ENCODE peak calls at places on chromosomes 2 and 18, in six cellular contexts. K is IMR-90, Y is Peyer's patch, N is stomach, D is HCT116, J is erythroblast. B is an unnamed sample.

GRCh38 chr18:79452190-79452990 is 56.7 kb downstream of the NFATC1 start:
- DNase-seq in N (no peak), Y (no peak), J (no peak), K (no peak), D (no peak), B (no peak)

GRCh38 chr2:137964066-137964858 is at the start of gene HNMT:
- DNase-seq in J (peak; percentile 73), N (peak; percentile 58), K (peak; percentile 55), D (no peak), Y (peak; percentile 57), B (peak; percentile 66)

GRCh38 chr2:179193759-179194394 is 70.8 kb downstream of the SESTD1 start:
- DNase-seq in N (no peak), D (no peak), J (no peak), Y (no peak), K (no peak), B (no peak)

GRCh38 chr2:211035548-211036185 is 479.3 kb downstream of the CPS1 start:
- DNase-seq in K (peak; percentile 4), J (peak; percentile 27), Y (no peak), D (peak; percentile 22), N (no peak), B (peak; percentile 47)

GRCh38 chr2:175981546-175981945 is 20.5 kb downstream of the LNPK start:
- DNase-seq in J (no peak), N (no peak), D (no peak), K (no peak), Y (no peak), B (no peak)

GRCh38 chr18:45793295-45793965 is 32.0 kb upstream of the SIGLEC15 start:
- DNase-seq in N (no peak), J (no peak), Y (no peak), K (peak; percentile 93), D (peak; percentile 75), B (no peak)

GRCh38 chr18:50401888-50402287 is 27.0 kb downstream of the SKA1 start:
- DNase-seq in N (peak; percentile 76), D (no peak), Y (peak; percentile 56), K (peak; percentile 7), J (peak; percentile 94), B (peak; percentile 88)

GRCh38 chr2:107648781-107649413 is 177.8 kb upstream of the RGPD4 start:
- DNase-seq in J (no peak), Y (no peak), K (no peak), D (no peak), N (no peak), B (no peak)

GRCh38 chr2:26959320-26959719 is 11.1 kb upstream of the MAPRE3 start:
- DNase-seq in K (no peak), N (no peak), Y (no peak), J (no peak), D (no peak), B (no peak)

GRCh38 chr2:192655916-192656315 is 461.2 kb upstream of the TMEFF2 start:
- DNase-seq in D (no peak), N (no peak), J (no peak), Y (no peak), K (no peak), B (no peak)

GRCh38 chr18:43484710-43485109 is 207.4 kb upstream of the SYT4 start:
- DNase-seq in N (no peak), J (no peak), D (no peak), K (no peak), Y (no peak), B (no peak)
- TF ChIP-seq POLR2A in N (no peak), J (no peak), D (no peak), K (no peak), Y (no peak), B (no peak)

GRCh38 chr2:69644506-69644979 is 1.0 kb upstream of the AAK1 start:
- DNase-seq in K (no peak), N (no peak), D (no peak), J (no peak), Y (no peak), B (no peak)
- TF ChIP-seq POLR2A in K (no peak), N (no peak), D (no peak), J (peak; percentile 7), Y (no peak), B (no peak)

DNA sequence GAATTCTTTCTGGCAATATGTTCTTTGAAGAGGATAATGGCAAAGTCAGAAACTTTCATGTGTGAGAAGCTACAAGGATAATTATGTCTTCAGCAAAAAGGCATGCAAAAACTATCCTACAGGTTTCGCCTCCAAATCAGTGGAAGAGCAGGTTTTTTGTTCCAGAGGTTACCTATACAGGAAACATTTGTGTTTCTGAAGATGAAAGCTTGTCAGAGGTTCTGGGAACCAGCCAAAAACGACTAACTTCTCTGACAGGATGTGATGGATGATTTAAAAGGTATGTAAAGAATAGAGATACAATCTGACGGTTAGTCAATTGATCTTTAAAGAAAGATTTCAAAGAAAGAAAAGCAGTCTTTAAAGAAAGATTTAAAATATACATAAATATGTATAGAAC is 37.6 kb downstream of the RND3 start:
- DNase-seq in D (no peak), K (no peak), N (no peak), J (no peak), Y (no peak), B (no peak)
- TF ChIP-seq POLR2A in D (no peak), K (no peak), N (no peak), J (no peak), Y (no peak), B (no peak)

GRCh38 chr2:230225486-230225885 is at the start of gene SP140:
- DNase-seq in D (no peak), K (no peak), Y (peak; percentile 92), N (peak; percentile 48), J (no peak), B (peak; percentile 28)
- TF ChIP-seq POLR2A in D (no peak), K (no peak), Y (peak; percentile 46), N (no peak), J (no peak), B (no peak)

DNA sequence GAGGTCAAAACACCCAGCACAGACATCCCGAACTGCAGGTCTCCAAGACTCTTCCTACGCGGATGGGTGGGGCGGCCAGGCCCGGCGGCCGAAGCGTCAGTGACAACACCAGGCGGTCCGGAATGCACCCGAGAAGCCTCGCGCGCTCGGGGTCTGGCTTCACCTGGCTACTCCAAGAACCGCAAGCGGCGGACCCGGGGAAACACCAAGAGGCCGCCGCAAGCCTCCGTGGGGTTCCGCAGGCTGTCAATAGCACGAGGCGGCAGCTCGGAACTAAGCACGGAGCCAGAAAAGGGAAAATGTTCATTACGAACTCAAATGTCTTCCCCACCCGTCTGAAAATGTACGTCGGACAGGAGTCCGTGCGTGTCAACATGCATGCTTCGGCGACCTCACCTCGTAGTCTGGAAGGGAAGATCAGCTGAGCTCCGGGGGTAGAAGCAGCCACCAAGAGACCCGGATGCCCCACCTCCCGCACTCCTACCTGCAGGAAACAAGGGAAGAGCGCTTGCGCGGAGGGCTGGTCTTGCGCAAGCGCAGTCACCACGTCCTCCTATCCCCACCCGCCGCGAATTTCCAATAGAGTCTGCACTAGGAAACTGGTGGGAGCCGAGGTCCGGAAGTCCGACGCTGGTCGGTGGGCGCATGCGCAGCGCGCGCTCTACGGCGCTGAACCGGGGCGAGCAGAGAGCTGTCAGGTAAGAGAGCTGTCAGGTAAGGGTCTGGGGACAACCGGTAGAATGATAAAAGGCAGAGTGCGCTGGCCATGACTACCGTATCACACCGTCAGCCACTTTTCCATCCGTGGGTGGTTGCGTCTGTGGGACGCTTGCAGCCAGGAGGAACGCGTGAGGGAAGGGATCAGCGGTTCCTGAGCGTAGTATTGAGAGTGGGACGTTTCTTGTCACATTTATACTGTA is at the start of the genes GPATCH11 and HEATR5B:
- DNase-seq in J (peak; percentile 95), Y (peak; percentile 97), D (peak; percentile 95), N (peak; percentile 96), K (peak; percentile 95), B (peak; percentile 98)
- TF ChIP-seq POLR2A in J (peak; percentile 71), Y (peak; percentile 63), D (peak; percentile 58), N (no peak), K (no peak), B (no peak)

DNA sequence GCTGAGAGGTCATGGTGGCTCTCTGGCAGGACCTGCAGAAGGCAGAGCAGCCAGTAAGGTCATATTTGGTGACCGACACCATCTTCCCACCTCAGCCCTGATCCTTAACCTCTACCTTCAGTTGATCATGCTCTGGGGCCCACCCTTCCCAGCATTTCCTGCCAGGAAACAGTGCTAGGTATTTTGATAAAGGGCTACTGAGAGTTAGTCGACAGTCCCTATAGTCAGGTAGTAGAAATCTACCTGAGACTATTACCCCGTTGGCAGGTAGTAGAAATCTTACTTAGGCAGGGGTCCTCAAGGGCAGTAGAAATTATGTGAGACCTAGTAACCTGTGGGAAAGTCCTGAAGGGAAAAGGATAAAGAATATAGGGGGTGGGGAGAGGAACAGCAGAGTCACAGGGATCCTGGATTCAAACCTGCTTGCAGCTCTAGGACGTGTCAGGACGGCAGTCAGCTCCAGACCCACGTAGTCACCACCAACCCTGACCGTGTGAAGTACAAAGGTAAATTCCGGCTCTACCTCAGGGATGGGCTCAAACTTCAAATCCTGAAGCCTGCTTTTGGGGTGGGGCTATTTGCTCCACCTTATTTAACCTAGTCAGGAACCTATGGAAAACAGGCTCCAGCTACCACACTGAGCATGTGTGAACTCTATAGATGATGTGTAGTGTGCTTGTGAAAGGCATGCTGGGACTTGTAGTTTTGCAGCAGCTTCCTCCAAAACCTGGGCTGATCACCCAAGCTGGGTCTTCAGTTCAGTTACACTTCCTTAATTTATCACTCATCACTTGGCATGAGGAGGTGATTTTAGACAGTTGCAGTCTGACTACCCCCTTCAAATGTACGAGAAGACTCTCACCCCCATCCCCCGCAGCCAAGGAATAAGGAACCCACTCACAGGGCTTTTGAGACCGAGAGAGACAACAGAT is at the start of gene DQX1:
- DNase-seq in J (peak; percentile 55), D (no peak), Y (peak; percentile 82), K (peak; percentile 41), N (no peak), B (peak; percentile 37)
- TF ChIP-seq POLR2A in J (no peak), D (no peak), Y (peak; percentile 88), K (no peak), N (no peak), B (no peak)